ENCODE peak calls at places on chromosomes 7 and 10, in eight cellular contexts. Y, X, I, O, U, N, B and W are unnamed samples.

GRCh38 chr10:15313844-15314243 is 57.2 kb downstream of the FAM171A1 start:
- DNase-seq in X (no peak), B (no peak), N (peak; percentile 33), Y (no peak), I (no peak), O (peak; percentile 78), U (no peak), W (peak; percentile 27)

GRCh38 chr7:68911754-68912153 is 686.5 kb upstream of the AUTS2 start:
- DNase-seq in X (no peak), I (no peak), B (no peak), N (no peak), U (no peak), Y (no peak), O (no peak), W (no peak)

GRCh38 chr10:112227331-112227961 is 43.9 kb upstream of the GPAM start:
- DNase-seq in U (no peak), X (peak; percentile 44), I (no peak), B (peak; percentile 51), O (no peak), N (no peak), Y (no peak), W (peak; percentile 87)

GRCh38 chr10:13473986-13474385 is 54.8 kb downstream of the BEND7 start:
- DNase-seq in N (no peak), U (no peak), Y (no peak), O (no peak), X (no peak), B (no peak), I (no peak), W (no peak)

GRCh38 chr7:33186187-33186586 is 56.8 kb downstream of the BBS9 start:
- DNase-seq in X (peak; percentile 82), O (no peak), I (no peak), U (peak; percentile 34), N (no peak), Y (no peak), B (no peak), W (no peak)

GRCh38 chr10:34386911-34387310 is 428.2 kb downstream of the PARD3 start:
- DNase-seq in N (no peak), X (no peak), O (no peak), B (no peak), Y (no peak), U (no peak), I (no peak), W (no peak)

GRCh38 chr10:4763960-4764428 is 62.0 kb upstream of the AKR1E2 start:
- DNase-seq in X (peak; percentile 89), B (no peak), I (no peak), O (no peak), N (no peak), Y (no peak), U (no peak), W (no peak)

GRCh38 chr10:97788552-97789442 is 17.0 kb upstream of the SFRP5 start:
- DNase-seq in U (no peak), B (peak; percentile 54), X (peak; percentile 51), N (peak; percentile 46), I (no peak), Y (no peak), O (peak; percentile 80), W (peak; percentile 58)

GRCh38 chr10:28690545-28690944 is 13.2 kb downstream of the BAMBI start:
- DNase-seq in Y (no peak), N (no peak), I (no peak), U (no peak), X (no peak), B (no peak), O (no peak), W (no peak)

GRCh38 chr10:99411546-99411945 is 18.9 kb downstream of the GOT1 start:
- DNase-seq in N (no peak), Y (no peak), X (no peak), O (no peak), B (no peak), I (no peak), U (no peak), W (no peak)

GRCh38 chr10:988667-989545 is 672 bp downstream of the GTPBP4 start:
- DNase-seq in N (no peak), U (peak; percentile 14), O (no peak), Y (peak; percentile 47), X (peak; percentile 55), B (no peak), I (no peak), W (no peak)

GRCh38 chr7:133688483-133689239 is 435.8 kb downstream of the EXOC4 start:
- DNase-seq in N (no peak), Y (no peak), I (no peak), U (no peak), B (no peak), O (no peak), X (peak; percentile 85), W (no peak)

GRCh38 chr10:5493698-5494097 is 5.7 kb downstream of the CALML5 start:
- DNase-seq in X (no peak), B (no peak), N (no peak), O (no peak), U (no peak), I (no peak), Y (no peak), W (no peak)

GRCh38 chr7:90655566-90655965 is 59.4 kb downstream of the CDK14 start:
- DNase-seq in U (no peak), I (no peak), N (no peak), Y (no peak), O (no peak), X (peak; percentile 97), B (no peak), W (no peak)

GRCh38 chr7:101952355-101953247 is 135.2 kb downstream of the CUX1 start:
- DNase-seq in N (no peak), I (peak; percentile 37), O (no peak), U (no peak), Y (peak; percentile 29), X (peak; percentile 93), B (no peak), W (no peak)

GRCh38 chr10:103803941-103804340 is 51.4 kb downstream of the SH3PXD2A start:
- DNase-seq in I (no peak), X (no peak), O (peak; percentile 48), B (no peak), N (no peak), U (no peak), Y (no peak), W (no peak)

GRCh38 chr10:89249066-89249465 is 2.5 kb downstream of the LIPA start:
- DNase-seq in I (no peak), Y (no peak), U (no peak), B (no peak), X (no peak), O (no peak), N (no peak), W (no peak)

GRCh38 chr10:92208736-92209135 is 82.1 kb downstream of the CPEB3 start:
- DNase-seq in U (no peak), N (no peak), O (no peak), B (no peak), I (no peak), X (peak; percentile 44), Y (no peak), W (no peak)

GRCh38 chr10:110864662-110865140 is 7.0 kb upstream of the PDCD4 start:
- DNase-seq in O (no peak), B (no peak), X (no peak), U (no peak), Y (no peak), I (no peak), N (no peak), W (no peak)
- H3K27ac ChIP-seq in O (no peak overlapping the region), B (no peak overlapping the region), X (no peak overlapping the region), U (no peak overlapping the region), Y (peak overlapping the region; percentile 75), I (no peak overlapping the region), N (peak overlapping the region; percentile 40), W (peak overlapping the region; percentile 73)

DNA sequence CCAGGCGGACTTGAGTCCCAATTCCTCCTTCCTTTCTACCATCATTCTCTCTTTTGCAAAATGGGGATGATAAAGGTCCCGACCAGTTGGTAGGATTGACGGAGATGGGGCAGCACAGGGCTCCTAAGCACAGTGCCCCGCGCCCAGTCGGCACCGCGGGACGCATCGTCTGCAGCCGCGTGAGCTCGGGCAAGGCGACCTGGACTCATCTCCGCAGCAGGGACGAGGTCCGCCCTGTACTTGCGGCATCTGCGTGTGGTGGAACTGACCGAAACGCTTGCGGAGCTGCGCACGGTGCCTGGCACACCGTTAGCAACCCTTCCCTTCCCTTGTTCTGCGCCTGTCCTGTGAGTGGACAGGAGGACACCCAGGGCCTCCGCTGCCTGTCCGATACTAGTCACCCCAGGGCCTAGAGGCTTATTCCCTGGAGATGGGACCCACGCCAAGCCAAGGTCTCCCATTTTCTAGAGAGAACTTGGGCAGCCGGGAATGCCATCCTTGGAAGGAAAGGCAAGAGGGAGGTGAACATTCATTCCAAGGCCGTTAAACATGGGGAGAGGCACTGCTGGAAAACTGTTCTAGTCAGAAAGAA is 98.4 kb downstream of the WDR11 start:
- DNase-seq in N (no peak), I (no peak), Y (no peak), B (no peak), U (peak; percentile 52), X (peak; percentile 2), O (no peak), W (no peak)
- H3K4me1 ChIP-seq in N (no peaks in the 10 kb centered on the region), I (no peaks in the 10 kb centered on the region), Y (no peaks in the 10 kb centered on the region), B (no peaks in the 10 kb centered on the region), U (no peaks in the 10 kb centered on the region), X (peaks cover 2% of the 10 kb centered on the region), O (no peaks in the 10 kb centered on the region), W (peaks cover 12% of the 10 kb centered on the region)

DNA sequence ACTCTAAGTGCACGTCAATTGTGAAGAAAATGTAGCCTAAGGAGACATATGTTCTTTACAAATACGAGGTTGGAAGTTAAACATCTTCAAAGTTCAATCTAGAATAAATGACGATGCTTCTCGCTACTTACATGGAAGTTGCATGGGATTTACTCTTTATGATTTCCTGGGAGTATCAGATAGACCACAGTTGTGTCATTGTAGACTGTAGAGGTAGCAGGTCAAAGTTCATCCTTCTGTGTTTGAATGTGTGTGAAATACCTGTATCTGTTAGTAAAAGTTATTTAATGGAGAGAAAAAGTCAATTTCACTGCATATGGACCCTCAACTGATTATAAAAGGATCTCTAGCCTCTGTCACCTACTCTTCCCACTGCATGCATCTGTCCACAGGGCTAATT is 112.6 kb downstream of the C1GALT1 start:
- DNase-seq in U (no peak), B (no peak), X (no peak), O (no peak), N (no peak), Y (no peak), I (no peak), W (no peak)
- H3K9me3 ChIP-seq in U (no peaks in the 10 kb centered on the region), B (peaks cover under 1% of the 10 kb centered on the region), X (no peaks in the 10 kb centered on the region), O (no peaks in the 10 kb centered on the region), N (no peaks in the 10 kb centered on the region), Y (no peaks in the 10 kb centered on the region), I (no peaks in the 10 kb centered on the region), W (no peaks in the 10 kb centered on the region)

GRCh38 chr10:125005312-125006187 is 63.6 kb downstream of the ZRANB1 start:
- DNase-seq in O (peak; percentile 32), N (no peak), X (no peak), B (no peak), Y (no peak), I (peak; percentile 70), U (no peak), W (peak; percentile 46)

GRCh38 chr10:125004571-125005311 is 62.8 kb downstream of the ZRANB1 start:
- DNase-seq in N (no peak), I (no peak), B (no peak), X (no peak), Y (no peak), O (peak; percentile 22), U (no peak), W (no peak)

GRCh38 chr10:125002423-125003145 is 60.7 kb downstream of the ZRANB1 start:
- DNase-seq in O (peak; percentile 27), U (no peak), Y (no peak), I (peak; percentile 64), X (no peak), B (no peak), N (no peak), W (peak; percentile 45)

GRCh38 chr10:125003146-125003900 is 61.4 kb downstream of the ZRANB1 start:
- DNase-seq in O (peak; percentile 36), I (peak; percentile 68), X (no peak), Y (no peak), U (no peak), B (no peak), N (no peak), W (peak; percentile 43)

GRCh38 chr10:125003901-125004467 is 62.1 kb downstream of the ZRANB1 start:
- DNase-seq in O (peak; percentile 31), U (no peak), B (no peak), X (no peak), I (peak; percentile 52), Y (no peak), N (no peak), W (peak; percentile 32)
- H3K27ac ChIP-seq in O (peak overlapping the region; percentile 50), U (no peak overlapping the region), B (no peak overlapping the region), X (no peak overlapping the region), I (no peak overlapping the region), Y (no peak overlapping the region), N (no peak overlapping the region), W (no peak overlapping the region)